ENCODE peak calls at places on chromosomes 7 and 10, in nine cellular contexts. T, N, P, B, H, Z, S, M and V are unnamed samples.

GRCh38 chr7:104410742-104411141 is 82.3 kb downstream of the LHFPL3 start:
- DNase-seq in S (no peak), N (no peak), B (no peak), T (no peak), M (no peak), P (no peak), Z (no peak), H (no peak), V (no peak)

GRCh38 chr10:93413252-93413689 is 68.9 kb downstream of the MYOF start:
- DNase-seq in M (no peak), B (peak), T (no peak), S (no peak), H (no peak), N (no peak), P (no peak), Z (peak), V (no peak)

GRCh38 chr7:17554341-17555015 is 256.0 kb downstream of the AHR start:
- DNase-seq in H (no peak), Z (no peak), S (no peak), M (no peak), B (no peak), P (no peak), N (no peak), T (no peak), V (no peak)

GRCh38 chr7:78296689-78297371 is 498.3 kb downstream of the PHTF2 start:
- DNase-seq in P (no peak), B (no peak), H (no peak), T (no peak), Z (no peak), S (no peak), N (no peak), M (no peak), V (no peak)

GRCh38 chr7:50667789-50668226 is 102.6 kb upstream of the DDC start:
- DNase-seq in M (no peak), S (no peak), N (no peak), T (no peak), B (no peak), H (no peak), P (no peak), Z (no peak), V (no peak)

GRCh38 chr10:18665815-18666558 is 6.8 kb downstream of the ARL5B start:
- DNase-seq in S (no peak), T (no peak), N (no peak), B (no peak), P (no peak), M (no peak), H (no peak), Z (no peak), V (no peak)

GRCh38 chr10:70575874-70576802 is 26.4 kb downstream of the PRF1 start:
- DNase-seq in S (peak), N (peak), M (no peak), B (peak), T (no peak), P (peak), H (no peak), Z (peak), V (no peak)

GRCh38 chr10:7260912-7261700 is 149.7 kb downstream of the SFMBT2 start:
- DNase-seq in H (no peak), N (no peak), B (no peak), T (no peak), M (no peak), Z (no peak), S (no peak), P (peak), V (no peak)